ENCODE peak calls at places on chromosome 7, in ten cellular contexts. S, L, J, Z, P, N, C, U, K and G are unnamed samples.

GRCh38 chr7:127678330-127678729 is 26.3 kb downstream of the SND1 start:
- DNase-seq in U (no peak), K (no peak), Z (no peak), N (no peak), P (no peak), S (no peak), C (peak; percentile 63), L (no peak), J (no peak), G (no peak)

GRCh38 chr7:28855538-28856217 is 102.5 kb downstream of the TRIL start:
- DNase-seq in U (no peak), L (peak; percentile 1), Z (no peak), C (peak; percentile 98), K (peak; percentile 59), J (no peak), P (no peak), N (no peak), S (no peak), G (peak; percentile 71)

GRCh38 chr7:111729483-111729882 is 167.2 kb upstream of the IMMP2L start:
- DNase-seq in P (no peak), S (no peak), Z (no peak), N (no peak), U (no peak), K (no peak), J (peak; percentile 58), C (no peak), L (no peak), G (no peak)

GRCh38 chr7:104018425-104018824 is 29.0 kb upstream of the RELN start:
- DNase-seq in L (no peak), U (no peak), J (no peak), Z (no peak), C (no peak), S (no peak), K (no peak), N (no peak), P (no peak), G (no peak)

GRCh38 chr7:157613575-157614322 is 276.9 kb downstream of the DNAJB6 start:
- DNase-seq in P (no peak), Z (no peak), J (peak; percentile 70), S (peak; percentile 75), L (no peak), K (no peak), C (no peak), N (peak; percentile 49), U (no peak), G (no peak)

GRCh38 chr7:154857728-154858681 is 144.9 kb downstream of the PAXIP1 start:
- DNase-seq in Z (no peak), J (peak; percentile 52), K (no peak), N (no peak), P (no peak), C (no peak), L (no peak), U (no peak), S (no peak), G (peak; percentile 22)

GRCh38 chr7:80611779-80612178 is 26.7 kb upstream of the CD36 start:
- DNase-seq in S (no peak), N (peak; percentile 74), U (no peak), P (peak; percentile 59), Z (no peak), L (peak; percentile 81), C (peak; percentile 76), J (no peak), K (peak; percentile 76), G (peak; percentile 79)

GRCh38 chr7:138338361-138338760 is 121.7 kb upstream of the TRIM24 start:
- DNase-seq in U (no peak), K (no peak), C (peak; percentile 46), Z (no peak), J (no peak), L (no peak), S (no peak), P (no peak), N (peak; percentile 36), G (no peak)

DNA sequence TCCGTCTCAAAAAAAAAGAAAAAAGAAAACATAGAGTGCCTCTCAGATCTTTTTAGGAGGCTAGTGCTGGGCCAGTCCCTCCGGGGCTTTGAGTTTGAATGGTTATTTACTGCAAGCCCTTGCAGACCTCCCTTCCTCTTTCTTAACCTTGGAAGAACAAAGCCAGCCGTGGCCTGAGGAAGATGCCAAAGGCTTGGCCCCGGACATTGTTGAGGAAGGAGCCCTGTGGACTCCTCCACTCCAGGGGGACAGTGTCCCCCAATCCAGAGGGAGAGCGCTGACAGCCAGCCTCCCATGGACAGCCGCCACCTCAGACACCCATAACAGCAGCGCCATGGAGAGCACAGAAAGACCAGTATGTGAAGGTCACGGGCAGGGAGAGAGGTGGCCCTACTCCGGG is 5.0 kb downstream of the TSPAN33 start:
- DNase-seq in J (no peak), Z (no peak), U (no peak), S (no peak), K (no peak), P (no peak), N (no peak), C (no peak), L (no peak), G (no peak)
- H3K4me1 ChIP-seq in J (no peaks in the 10 kb centered on the region), Z (no peaks in the 10 kb centered on the region), U (peaks cover 11% of the 10 kb centered on the region), S (no peaks in the 10 kb centered on the region), K (no peaks in the 10 kb centered on the region), P (no peaks in the 10 kb centered on the region), N (peaks cover 20% of the 10 kb centered on the region), C (no peaks in the 10 kb centered on the region), L (no peaks in the 10 kb centered on the region), G (peaks cover 4% of the 10 kb centered on the region)

GRCh38 chr7:36188923-36189322 is 35.9 kb downstream of the EEPD1 start:
- DNase-seq in K (no peak), Z (no peak), P (no peak), N (no peak), S (no peak), U (no peak), J (no peak), C (no peak), L (no peak), G (no peak)

GRCh38 chr7:36186359-36186758 is 33.3 kb downstream of the EEPD1 start:
- DNase-seq in C (no peak), S (no peak), U (no peak), Z (no peak), P (no peak), J (no peak), N (no peak), K (no peak), L (no peak), G (no peak)

GRCh38 chr7:36186841-36187240 is 33.8 kb downstream of the EEPD1 start:
- DNase-seq in Z (no peak), C (no peak), K (peak; percentile 19), J (no peak), P (no peak), U (no peak), S (no peak), N (no peak), L (no peak), G (no peak)

GRCh38 chr7:36190447-36191291 is 37.6 kb downstream of the EEPD1 start:
- DNase-seq in S (no peak), P (no peak), K (no peak), J (no peak), N (no peak), U (no peak), L (no peak), Z (no peak), C (no peak), G (no peak)

DNA sequence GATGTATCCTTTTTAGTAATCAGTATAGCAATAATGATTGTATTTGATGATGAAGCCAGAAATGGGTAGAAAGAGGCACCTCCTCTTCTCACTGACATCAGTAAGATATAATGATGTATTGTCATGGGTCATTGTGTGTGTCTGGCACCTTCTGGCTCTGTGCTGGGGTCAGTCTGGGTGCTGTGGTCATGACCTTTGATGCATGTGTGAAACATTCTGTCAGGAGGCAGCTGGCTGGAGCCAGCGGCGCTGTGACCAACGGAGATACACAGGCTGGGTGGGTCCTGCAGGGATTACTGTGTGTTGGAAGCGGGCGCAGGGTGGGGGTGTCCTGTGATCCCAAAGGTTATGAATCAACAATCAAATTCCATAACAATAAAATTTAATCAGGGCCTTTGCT is 35.2 kb downstream of the EEPD1 start:
- DNase-seq in K (no peak), P (no peak), L (no peak), C (no peak), U (no peak), Z (no peak), S (no peak), J (no peak), N (no peak), G (no peak)
- H3K4me1 ChIP-seq in K (no peaks in the 10 kb centered on the region), P (no peaks in the 10 kb centered on the region), L (no peaks in the 10 kb centered on the region), C (peaks cover 14% of the 10 kb centered on the region), U (no peaks in the 10 kb centered on the region), Z (peaks cover 24% of the 10 kb centered on the region), S (peaks cover 5% of the 10 kb centered on the region), J (no peaks in the 10 kb centered on the region), N (peaks cover 6% of the 10 kb centered on the region), G (peaks cover 25% of the 10 kb centered on the region)

DNA sequence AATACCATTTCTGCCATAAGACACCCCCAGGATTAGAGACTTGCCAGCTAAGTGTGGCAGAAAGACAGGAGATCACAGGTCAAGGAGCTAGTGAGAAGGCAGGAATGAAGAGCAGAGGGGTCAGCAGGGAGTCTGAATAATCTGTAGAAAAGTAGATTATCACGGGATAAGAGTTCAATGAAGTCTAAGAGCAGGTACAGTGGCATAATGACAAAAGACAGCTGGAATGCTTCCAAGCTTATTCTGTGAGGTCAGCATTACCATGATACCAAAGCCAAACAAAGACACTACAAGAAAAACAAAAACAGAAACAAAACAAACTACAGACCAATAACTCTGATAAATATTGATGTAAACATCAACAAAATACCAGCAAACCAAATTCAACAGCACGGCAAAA is 20.8 kb downstream of the PILRA start:
- DNase-seq in J (no peak), S (no peak), C (no peak), L (no peak), P (no peak), N (no peak), K (no peak), Z (no peak), U (no peak), G (no peak)
- H3K4me1 ChIP-seq in J (no peaks in the 10 kb centered on the region), S (no peaks in the 10 kb centered on the region), C (no peaks in the 10 kb centered on the region), L (no peaks in the 10 kb centered on the region), P (no peaks in the 10 kb centered on the region), N (peaks cover 4% of the 10 kb centered on the region), K (no peaks in the 10 kb centered on the region), Z (no peaks in the 10 kb centered on the region), U (peaks cover 8% of the 10 kb centered on the region), G (no peaks in the 10 kb centered on the region)

GRCh38 chr7:98360221-98361124 is 40.4 kb downstream of the BAIAP2L1 start:
- DNase-seq in K (no peak), N (no peak), Z (peak; percentile 49), C (no peak), J (peak; percentile 78), P (no peak), U (no peak), L (peak; percentile 98), S (no peak), G (peak; percentile 61)

GRCh38 chr7:98357751-98358161 is 43.1 kb downstream of the BAIAP2L1 start:
- DNase-seq in K (peak; percentile 76), Z (no peak), L (peak; percentile 59), C (peak; percentile 77), J (no peak), U (no peak), P (no peak), S (peak; percentile 65), N (no peak), G (peak; percentile 67)

GRCh38 chr7:98362517-98362916 is 38.4 kb downstream of the BAIAP2L1 start:
- DNase-seq in L (no peak), U (no peak), J (peak; percentile 82), K (no peak), P (no peak), Z (no peak), N (no peak), C (no peak), S (no peak), G (no peak)

GRCh38 chr7:98358706-98359105 is 42.2 kb downstream of the BAIAP2L1 start:
- DNase-seq in K (no peak), Z (no peak), C (no peak), U (no peak), J (no peak), P (no peak), L (no peak), N (no peak), S (no peak), G (no peak)

GRCh38 chr7:98359395-98359794 is 41.5 kb downstream of the BAIAP2L1 start:
- DNase-seq in J (no peak), U (no peak), C (no peak), N (no peak), K (no peak), L (no peak), P (no peak), S (no peak), Z (no peak), G (no peak)
- H3K4me1 ChIP-seq in J (peaks cover 10% of the 10 kb centered on the region), U (no peaks in the 10 kb centered on the region), C (peaks cover 19% of the 10 kb centered on the region), N (peaks cover 1% of the 10 kb centered on the region), K (no peaks in the 10 kb centered on the region), L (peaks cover 7% of the 10 kb centered on the region), P (peaks cover 9% of the 10 kb centered on the region), S (no peaks in the 10 kb centered on the region), Z (peaks cover 7% of the 10 kb centered on the region), G (peaks cover 75% of the 10 kb centered on the region)